ENCODE peak calls at places on chromosomes 4 and X, in six cellular contexts. One of them, this sample, is unnamed.

GRCh38 chr4:25090516-25090915 is 59.8 kb upstream of the LGI2 start:
- DNase-seq in NCI-H2171 treated with DMSO at 0.1 percent for 48 hours: no peak
- DNase-seq in head of caudate nucleus: no peak
- DNase-seq in SJSA1: no peak
- DNase-seq in aorta: no peak
- DNase-seq in ecto neural progenitor cell: no peak
- DNase-seq in this sample: no peak

GRCh38 chr4:149951501-149951900 is 126.7 kb upstream of the DCLK2 start:
- DNase-seq in NCI-H2171 treated with DMSO at 0.1 percent for 48 hours: no peak
- DNase-seq in head of caudate nucleus: no peak
- DNase-seq in SJSA1: no peak
- DNase-seq in aorta: no peak
- DNase-seq in ecto neural progenitor cell: no peak
- DNase-seq in this sample: no peak

GRCh38 chr4:155526452-155527169 is 140.0 kb upstream of the GUCY1A1 start:
- DNase-seq in NCI-H2171 treated with DMSO at 0.1 percent for 48 hours: no peak
- DNase-seq in head of caudate nucleus: no peak
- DNase-seq in SJSA1: no peak
- DNase-seq in aorta: no peak
- DNase-seq in ecto neural progenitor cell: no peak
- DNase-seq in this sample: no peak

GRCh38 chr4:113209652-113210320 is 160.3 kb downstream of the ANK2 start:
- DNase-seq in NCI-H2171 treated with DMSO at 0.1 percent for 48 hours: no peak
- DNase-seq in head of caudate nucleus: no peak
- DNase-seq in SJSA1: no peak
- DNase-seq in aorta: no peak
- DNase-seq in ecto neural progenitor cell: no peak
- DNase-seq in this sample: no peak

GRCh38 chrX:22041931-22042530 is 9.9 kb downstream of the PHEX start:
- DNase-seq in NCI-H2171 treated with DMSO at 0.1 percent for 48 hours: peak; percentile 47
- DNase-seq in head of caudate nucleus: no peak
- DNase-seq in SJSA1: no peak
- DNase-seq in aorta: no peak
- DNase-seq in ecto neural progenitor cell: no peak
- DNase-seq in this sample: no peak

GRCh38 chr4:304987-305680 is at the start of gene ZNF732:
- DNase-seq in NCI-H2171 treated with DMSO at 0.1 percent for 48 hours: no peak
- DNase-seq in head of caudate nucleus: peak; percentile 77
- DNase-seq in SJSA1: no peak
- DNase-seq in aorta: peak; percentile 79
- DNase-seq in ecto neural progenitor cell: no peak
- DNase-seq in this sample: no peak

GRCh38 chrX:31165241-31166035 is 93.6 kb upstream of the FTHL17 start:
- DNase-seq in NCI-H2171 treated with DMSO at 0.1 percent for 48 hours: no peak
- DNase-seq in head of caudate nucleus: no peak
- DNase-seq in SJSA1: no peak
- DNase-seq in aorta: no peak
- DNase-seq in ecto neural progenitor cell: no peak
- DNase-seq in this sample: no peak

GRCh38 chrX:68822641-68823410 is 6.0 kb upstream of the EFNB1 start:
- DNase-seq in NCI-H2171 treated with DMSO at 0.1 percent for 48 hours: peak; percentile 21
- DNase-seq in head of caudate nucleus: no peak
- DNase-seq in SJSA1: peak; percentile 49
- DNase-seq in aorta: peak; percentile 79
- DNase-seq in ecto neural progenitor cell: no peak
- DNase-seq in this sample: no peak

GRCh38 chr4:152896819-152897218 is 39.3 kb upstream of the FHDC1 start:
- DNase-seq in NCI-H2171 treated with DMSO at 0.1 percent for 48 hours: peak; percentile 23
- DNase-seq in head of caudate nucleus: no peak
- DNase-seq in SJSA1: no peak
- DNase-seq in aorta: no peak
- DNase-seq in ecto neural progenitor cell: no peak
- DNase-seq in this sample: no peak

GRCh38 chrX:135463937-135464336 is 42.2 kb downstream of the SMIM10L2A start:
- DNase-seq in NCI-H2171 treated with DMSO at 0.1 percent for 48 hours: no peak
- DNase-seq in head of caudate nucleus: no peak
- DNase-seq in SJSA1: no peak
- DNase-seq in aorta: no peak
- DNase-seq in ecto neural progenitor cell: no peak
- DNase-seq in this sample: no peak

GRCh38 chr4:187544461-187545053 is 451.0 kb upstream of the ZFP42 start:
- DNase-seq in NCI-H2171 treated with DMSO at 0.1 percent for 48 hours: no peak
- DNase-seq in head of caudate nucleus: no peak
- DNase-seq in SJSA1: no peak
- DNase-seq in aorta: no peak
- DNase-seq in ecto neural progenitor cell: no peak
- DNase-seq in this sample: no peak

GRCh38 chr4:2898001-2898400 is 54.4 kb downstream of the ADD1 start:
- DNase-seq in NCI-H2171 treated with DMSO at 0.1 percent for 48 hours: no peak
- DNase-seq in head of caudate nucleus: no peak
- DNase-seq in SJSA1: no peak
- DNase-seq in aorta: no peak
- DNase-seq in ecto neural progenitor cell: no peak
- DNase-seq in this sample: no peak

GRCh38 chrX:150512426-150512825 is 56.0 kb upstream of the MTM1 start:
- DNase-seq in NCI-H2171 treated with DMSO at 0.1 percent for 48 hours: no peak
- DNase-seq in head of caudate nucleus: no peak
- DNase-seq in SJSA1: no peak
- DNase-seq in aorta: no peak
- DNase-seq in ecto neural progenitor cell: no peak
- DNase-seq in this sample: no peak

GRCh38 chr4:109748114-109748513 is 18.2 kb upstream of the PLA2G12A start:
- DNase-seq in NCI-H2171 treated with DMSO at 0.1 percent for 48 hours: no peak
- DNase-seq in head of caudate nucleus: no peak
- DNase-seq in SJSA1: no peak
- DNase-seq in aorta: no peak
- DNase-seq in ecto neural progenitor cell: no peak
- DNase-seq in this sample: no peak

GRCh38 chrX:103730746-103731508 is 20.2 kb downstream of the TMEM31 start:
- DNase-seq in NCI-H2171 treated with DMSO at 0.1 percent for 48 hours: no peak
- DNase-seq in head of caudate nucleus: no peak
- DNase-seq in SJSA1: no peak
- DNase-seq in aorta: no peak
- DNase-seq in ecto neural progenitor cell: no peak
- DNase-seq in this sample: no peak

GRCh38 chr4:73683033-73683432 is 57.3 kb upstream of the CXCL8 start:
- DNase-seq in NCI-H2171 treated with DMSO at 0.1 percent for 48 hours: no peak
- DNase-seq in head of caudate nucleus: no peak
- DNase-seq in SJSA1: no peak
- DNase-seq in aorta: no peak
- DNase-seq in ecto neural progenitor cell: no peak
- DNase-seq in this sample: no peak

GRCh38 chr4:153241970-153242847 is 38.0 kb downstream of the TRIM2 start:
- DNase-seq in NCI-H2171 treated with DMSO at 0.1 percent for 48 hours: peak; percentile 63
- DNase-seq in head of caudate nucleus: no peak
- DNase-seq in SJSA1: no peak
- DNase-seq in aorta: no peak
- DNase-seq in ecto neural progenitor cell: no peak
- DNase-seq in this sample: no peak

GRCh38 chr4:106914223-106914622 is 121.9 kb downstream of the DKK2 start:
- DNase-seq in NCI-H2171 treated with DMSO at 0.1 percent for 48 hours: no peak
- DNase-seq in head of caudate nucleus: no peak
- DNase-seq in SJSA1: no peak
- DNase-seq in aorta: no peak
- DNase-seq in ecto neural progenitor cell: no peak
- DNase-seq in this sample: no peak

GRCh38 chrX:134649770-134650169 is 8.5 kb downstream of the PLAC1 start:
- DNase-seq in NCI-H2171 treated with DMSO at 0.1 percent for 48 hours: no peak
- DNase-seq in head of caudate nucleus: no peak
- DNase-seq in SJSA1: no peak
- DNase-seq in aorta: no peak
- DNase-seq in ecto neural progenitor cell: no peak
- DNase-seq in this sample: no peak

GRCh38 chr4:115360441-115360840 is 247.0 kb upstream of the NDST4 start:
- DNase-seq in NCI-H2171 treated with DMSO at 0.1 percent for 48 hours: no peak
- DNase-seq in head of caudate nucleus: no peak
- DNase-seq in SJSA1: no peak
- DNase-seq in aorta: no peak
- DNase-seq in ecto neural progenitor cell: no peak
- DNase-seq in this sample: no peak

GRCh38 chr4:7190278-7190594 is 2.1 kb upstream of the SORCS2 start:
- DNase-seq in NCI-H2171 treated with DMSO at 0.1 percent for 48 hours: no peak
- DNase-seq in head of caudate nucleus: no peak
- DNase-seq in SJSA1: no peak
- DNase-seq in aorta: no peak
- DNase-seq in ecto neural progenitor cell: no peak
- DNase-seq in this sample: no peak

GRCh38 chr4:52235775-52236174 is 184.7 kb downstream of the SPATA18 start:
- DNase-seq in NCI-H2171 treated with DMSO at 0.1 percent for 48 hours: no peak
- DNase-seq in head of caudate nucleus: no peak
- DNase-seq in SJSA1: no peak
- DNase-seq in aorta: no peak
- DNase-seq in ecto neural progenitor cell: no peak
- DNase-seq in this sample: no peak

GRCh38 chrX:73768120-73768519 is 205.1 kb downstream of the CHIC1 start:
- DNase-seq in NCI-H2171 treated with DMSO at 0.1 percent for 48 hours: no peak
- DNase-seq in head of caudate nucleus: no peak
- DNase-seq in SJSA1: no peak
- DNase-seq in aorta: no peak
- DNase-seq in ecto neural progenitor cell: no peak
- DNase-seq in this sample: no peak

GRCh38 chr4:6327220-6327917 is 57.7 kb downstream of the WFS1 start:
- DNase-seq in NCI-H2171 treated with DMSO at 0.1 percent for 48 hours: peak; percentile 26
- DNase-seq in head of caudate nucleus: peak; percentile 86
- DNase-seq in SJSA1: peak; percentile 56
- DNase-seq in aorta: peak; percentile 94
- DNase-seq in ecto neural progenitor cell: peak; percentile 93
- DNase-seq in this sample: peak; percentile 69

GRCh38 chrX:108020631-108021030 is 24.2 kb upstream of the VSIG1 start:
- DNase-seq in NCI-H2171 treated with DMSO at 0.1 percent for 48 hours: peak; percentile 14
- DNase-seq in head of caudate nucleus: no peak
- DNase-seq in SJSA1: no peak
- DNase-seq in aorta: no peak
- DNase-seq in ecto neural progenitor cell: no peak
- DNase-seq in this sample: no peak